ENCODE peak calls at places on chromosome 20, in six cellular contexts. E is hypothalamus, H is T-helper 2 cell, M is iPS-NIHi11, U is amniotic epithelial cell, N is RPMI8226. B is an unnamed sample.

GRCh38 chr20:59030911-59031310 is 1.2 kb downstream of the ATP5F1E start:
- DNase-seq in E (no peak), N (no peak), U (no peak), H (no peak), M (no peak), B (no peak)

GRCh38 chr20:14919473-14920157 is 582.2 kb upstream of the FLRT3 start:
- DNase-seq in H (no peak), N (peak; percentile 15), U (no peak), M (peak; percentile 64), E (no peak), B (no peak)

GRCh38 chr20:47181056-47181862 is 175.2 kb downstream of the ZMYND8 start:
- DNase-seq in E (no peak), U (peak; percentile 90), M (peak; percentile 80), N (peak; percentile 63), H (no peak), B (no peak)

GRCh38 chr20:60955687-60956086 is 296.4 kb upstream of the CDH4 start:
- DNase-seq in E (no peak), H (no peak), N (no peak), U (no peak), M (no peak), B (no peak)

GRCh38 chr20:63698739-63699465 is 2.5 kb downstream of the TNFRSF6B start:
- DNase-seq in E (no peak), H (peak; percentile 39), U (peak; percentile 83), M (peak; percentile 38), N (no peak), B (no peak)

GRCh38 chr20:62167474-62167873 is 15.4 kb upstream of the MTG2 start:
- DNase-seq in M (no peak), N (no peak), E (no peak), H (no peak), U (no peak), B (no peak)

GRCh38 chr20:58271596-58272460 is 37.7 kb upstream of the RAB22A start:
- DNase-seq in N (no peak), M (no peak), H (peak; percentile 14), E (no peak), U (peak; percentile 61), B (no peak)

GRCh38 chr20:7022597-7022996 is 255.1 kb downstream of the BMP2 start:
- DNase-seq in E (no peak), U (no peak), H (no peak), M (no peak), N (no peak), B (no peak)

GRCh38 chr20:46694484-46694883 is 5.2 kb upstream of the TP53RK start:
- DNase-seq in N (peak; percentile 55), E (no peak), H (no peak), M (peak; percentile 53), U (peak; percentile 64), B (no peak)